ENCODE peak calls at places on chromosome 20, in ten cellular contexts. S is A549; Q is naive B cell; E is left kidney; T is EL; D is C1 segment of cervical spinal cord; K is activated CD4-positive, CD25-positive, alpha-beta regulatory T cell treated with anti-CD3 and anti-CD28 coated beads, Interleukin-2, amount 50 U/mL, for 72 hours; C is cardiac fibroblast; W is lung; Y is HS-27A. P is an unnamed sample.

GRCh38 chr20:50389437-50389807 is 120.8 kb upstream of the PTPN1 start:
- DNase-seq in Q (no peak), K (no peak), E (no peak), T (no peak), Y (no peak), C (no peak), W (no peak), D (no peak), S (no peak), P (no peak)

GRCh38 chr20:44691424-44692423 is 23.4 kb upstream of the CCN5 start:
- DNase-seq in Q (no peak), D (no peak), Y (no peak), S (no peak), K (no peak), W (no peak), E (no peak), T (no peak), C (peak), P (no peak)

GRCh38 chr20:42635699-42636411 is 553.9 kb downstream of the PTPRT start:
- DNase-seq in C (no peak), Y (no peak), Q (no peak), S (no peak), W (no peak), E (no peak), D (no peak), T (no peak), K (no peak), P (no peak)

GRCh38 chr20:12201289-12201991 is 283.7 kb downstream of the BTBD3 start:
- DNase-seq in Y (no peak), S (no peak), Q (no peak), K (no peak), D (no peak), E (peak), C (peak), W (no peak), T (peak), P (no peak)

GRCh38 chr20:1500496-1500895 is 9.3 kb upstream of the SIRPB2 start:
- DNase-seq in T (no peak), C (peak), Q (no peak), D (no peak), Y (no peak), K (no peak), E (peak), W (no peak), S (no peak), P (no peak)

GRCh38 chr20:1809611-1810510 is 85.3 kb upstream of the SIRPA start:
- DNase-seq in S (peak), C (peak), Q (no peak), D (no peak), Y (peak), K (no peak), W (no peak), T (peak), E (no peak), P (no peak)

GRCh38 chr20:10982692-10983091 is 308.9 kb upstream of the JAG1 start:
- DNase-seq in S (peak), E (peak), W (no peak), Y (peak), C (peak), D (no peak), Q (no peak), T (peak), K (no peak), P (no peak)

GRCh38 chr20:49579874-49580817 is 12.2 kb upstream of the PTGIS start:
- DNase-seq in T (peak), S (no peak), D (no peak), Y (no peak), Q (no peak), K (no peak), E (peak), W (no peak), C (peak), P (no peak)

GRCh38 chr20:37392441-37393195 is 46.7 kb downstream of the SRC start:
- DNase-seq in E (no peak), C (peak), W (no peak), Q (no peak), K (no peak), Y (no peak), S (no peak), T (no peak), D (no peak), P (no peak)

GRCh38 chr20:35635652-35636051 is 20.0 kb downstream of the SPAG4 start:
- DNase-seq in E (no peak), K (no peak), C (peak), T (no peak), Q (no peak), W (no peak), Y (no peak), D (no peak), S (no peak), P (no peak)

GRCh38 chr20:10504893-10505292 is 69.8 kb downstream of the SLX4IP start:
- DNase-seq in T (no peak), S (no peak), Y (no peak), E (peak), K (no peak), D (no peak), C (peak), W (no peak), Q (no peak), P (no peak)

GRCh38 chr20:47493175-47493953 is 8.3 kb upstream of the NCOA3 start:
- DNase-seq in Q (no peak), K (peak), E (peak), Y (peak), S (peak), T (peak), W (peak), C (peak), D (no peak), P (no peak)